ENCODE peak calls at places on chromosome 3, in four cellular contexts. One of them, this sample, is unnamed.

GRCh38 chr3:126329927-126330725 is 27.1 kb downstream of the KLF15 start:
- DNase-seq in upper lobe of left lung: peak
- DNase-seq in HCT116: no peak
- DNase-seq in stimulated activated CD4-positive, alpha-beta T cell treated with anti-CD3 and anti-CD28 coated beads, Interleukin-12 subunit alpha, Interleukin-12 subunit beta, amount 100 ng/mL, for 24 hours: no peak
- DNase-seq in this sample: no peak

GRCh38 chr3:8152826-8153418 is 348.7 kb upstream of the LMCD1 start:
- DNase-seq in HCT116: no peak
- DNase-seq in upper lobe of left lung: no peak
- DNase-seq in stimulated activated CD4-positive, alpha-beta T cell treated with anti-CD3 and anti-CD28 coated beads, Interleukin-12 subunit alpha, Interleukin-12 subunit beta, amount 100 ng/mL, for 24 hours: no peak
- DNase-seq in this sample: no peak

GRCh38 chr3:160027541-160028195 is 39.0 kb downstream of the IL12A start:
- DNase-seq in upper lobe of left lung: no peak
- DNase-seq in HCT116: no peak
- DNase-seq in stimulated activated CD4-positive, alpha-beta T cell treated with anti-CD3 and anti-CD28 coated beads, Interleukin-12 subunit alpha, Interleukin-12 subunit beta, amount 100 ng/mL, for 24 hours: no peak
- DNase-seq in this sample: peak

GRCh38 chr3:167094632-167095031 is 285.5 kb downstream of the ZBBX start:
- DNase-seq in HCT116: no peak
- DNase-seq in stimulated activated CD4-positive, alpha-beta T cell treated with anti-CD3 and anti-CD28 coated beads, Interleukin-12 subunit alpha, Interleukin-12 subunit beta, amount 100 ng/mL, for 24 hours: no peak
- DNase-seq in upper lobe of left lung: no peak
- DNase-seq in this sample: no peak

GRCh38 chr3:174158674-174159073 is 700.5 kb upstream of the NAALADL2 start:
- DNase-seq in stimulated activated CD4-positive, alpha-beta T cell treated with anti-CD3 and anti-CD28 coated beads, Interleukin-12 subunit alpha, Interleukin-12 subunit beta, amount 100 ng/mL, for 24 hours: no peak
- DNase-seq in upper lobe of left lung: no peak
- DNase-seq in HCT116: no peak
- DNase-seq in this sample: no peak

GRCh38 chr3:21750831-21751391 is at the start of gene ZNF385D:
- DNase-seq in upper lobe of left lung: no peak
- DNase-seq in stimulated activated CD4-positive, alpha-beta T cell treated with anti-CD3 and anti-CD28 coated beads, Interleukin-12 subunit alpha, Interleukin-12 subunit beta, amount 100 ng/mL, for 24 hours: no peak
- DNase-seq in HCT116: no peak
- DNase-seq in this sample: peak

GRCh38 chr3:115301364-115301860 is 154.3 kb upstream of the ZBTB20 start:
- DNase-seq in HCT116: no peak
- DNase-seq in upper lobe of left lung: no peak
- DNase-seq in stimulated activated CD4-positive, alpha-beta T cell treated with anti-CD3 and anti-CD28 coated beads, Interleukin-12 subunit alpha, Interleukin-12 subunit beta, amount 100 ng/mL, for 24 hours: no peak
- DNase-seq in this sample: no peak

GRCh38 chr3:13042127-13042931 is 30.9 kb downstream of the IQSEC1 start:
- DNase-seq in HCT116: no peak
- DNase-seq in upper lobe of left lung: no peak
- DNase-seq in stimulated activated CD4-positive, alpha-beta T cell treated with anti-CD3 and anti-CD28 coated beads, Interleukin-12 subunit alpha, Interleukin-12 subunit beta, amount 100 ng/mL, for 24 hours: no peak
- DNase-seq in this sample: no peak

GRCh38 chr3:76554717-76555116 is 485.2 kb upstream of the ROBO2 start:
- DNase-seq in stimulated activated CD4-positive, alpha-beta T cell treated with anti-CD3 and anti-CD28 coated beads, Interleukin-12 subunit alpha, Interleukin-12 subunit beta, amount 100 ng/mL, for 24 hours: no peak
- DNase-seq in upper lobe of left lung: no peak
- DNase-seq in HCT116: no peak
- DNase-seq in this sample: no peak

GRCh38 chr3:157294444-157294843 is 134.5 kb upstream of the CCNL1 start:
- DNase-seq in upper lobe of left lung: no peak
- DNase-seq in HCT116: no peak
- DNase-seq in stimulated activated CD4-positive, alpha-beta T cell treated with anti-CD3 and anti-CD28 coated beads, Interleukin-12 subunit alpha, Interleukin-12 subunit beta, amount 100 ng/mL, for 24 hours: no peak
- DNase-seq in this sample: peak

GRCh38 chr3:195753609-195754008 is 32.8 kb downstream of the MUC20 start:
- DNase-seq in upper lobe of left lung: no peak
- DNase-seq in HCT116: no peak
- DNase-seq in stimulated activated CD4-positive, alpha-beta T cell treated with anti-CD3 and anti-CD28 coated beads, Interleukin-12 subunit alpha, Interleukin-12 subunit beta, amount 100 ng/mL, for 24 hours: no peak
- DNase-seq in this sample: no peak